ENCODE peak calls at places on chromosomes 13 and 19, in five cellular contexts. S, I, R, Q and J are unnamed samples.

GRCh38 chr19:16791942-16792341 is 37.3 kb upstream of the SIN3B start:
- DNase-seq in S (no peak), Q (no peak), I (no peak), R (no peak), J (no peak)

GRCh38 chr19:16628984-16629691 is 1.1 kb upstream of the MED26 start:
- DNase-seq in Q (no peak), R (peak; percentile 77), S (no peak), I (no peak), J (no peak)

GRCh38 chr13:47334173-47334572 is 437.3 kb upstream of the HTR2A start:
- DNase-seq in S (no peak), I (no peak), R (no peak), Q (peak; percentile 61), J (no peak)

GRCh38 chr19:4416268-4416667 is 13.8 kb downstream of the CHAF1A start:
- DNase-seq in S (peak; percentile 63), I (no peak), Q (no peak), R (no peak), J (no peak)

GRCh38 chr19:17584132-17584531 is 28.7 kb downstream of the COLGALT1 start:
- DNase-seq in R (no peak), Q (no peak), I (no peak), S (no peak), J (no peak)

GRCh38 chr13:64810701-64811258 is 2419.4 kb downstream of the PCDH9 start:
- DNase-seq in Q (peak; percentile 62), I (no peak), S (no peak), R (no peak), J (no peak)

GRCh38 chr13:106373989-106374572 is 161.4 kb downstream of the EFNB2 start:
- DNase-seq in I (no peak), Q (no peak), R (no peak), S (no peak), J (no peak)

GRCh38 chr19:18415177-18415867 is 3.9 kb upstream of the SSBP4 start:
- DNase-seq in R (peak; percentile 55), I (peak; percentile 77), Q (no peak), S (no peak), J (no peak)

GRCh38 chr19:42113641-42114348 is 18.5 kb downstream of the POU2F2 start:
- DNase-seq in S (no peak), Q (peak; percentile 92), I (no peak), R (no peak), J (no peak)

GRCh38 chr13:82330499-82330898 is 1551.8 kb downstream of the SLITRK1 start:
- DNase-seq in R (no peak), Q (peak; percentile 59), S (no peak), I (no peak), J (no peak)

GRCh38 chr19:1274081-1274851 is 1.1 kb upstream of the FAM174C start:
- DNase-seq in S (no peak), R (no peak), I (no peak), Q (no peak), J (no peak)

GRCh38 chr19:13633109-13633508 is 126.8 kb upstream of the CACNA1A start:
- DNase-seq in S (no peak), R (peak; percentile 89), Q (peak; percentile 58), I (no peak), J (no peak)

GRCh38 chr19:53977991-53978731 is 13.3 kb upstream of the CACNG6 start:
- DNase-seq in R (no peak), I (peak; percentile 72), S (no peak), Q (peak; percentile 44), J (peak; percentile 3)

GRCh38 chr19:35433448-35433847 is 14.6 kb upstream of the FFAR2 start:
- DNase-seq in R (no peak), Q (no peak), I (no peak), S (no peak), J (no peak)

GRCh38 chr19:35439921-35440320 is 8.1 kb upstream of the FFAR2 start:
- DNase-seq in R (no peak), S (no peak), Q (no peak), I (no peak), J (no peak)

GRCh38 chr19:35438527-35438926 is 9.5 kb upstream of the FFAR2 start:
- DNase-seq in Q (no peak), R (no peak), S (no peak), I (no peak), J (no peak)

GRCh38 chr19:35436477-35437141 is 11.4 kb upstream of the FFAR2 start:
- DNase-seq in R (peak; percentile 55), I (no peak), Q (peak; percentile 47), S (no peak), J (no peak)

GRCh38 chr19:35437152-35437951 is 10.7 kb upstream of the FFAR2 start:
- DNase-seq in S (no peak), I (no peak), Q (no peak), R (peak; percentile 42), J (no peak)
- H3K4me3 ChIP-seq in S (no peak overlapping the region), I (peak overlapping the region; percentile 20), Q (peak overlapping the region; percentile 27), R (no peak overlapping the region), J (no peak overlapping the region)

GRCh38 chr19:2984196-2984490 is 6.8 kb downstream of the TLE6 start:
- DNase-seq in I (no peak), Q (no peak), S (no peak), R (no peak), J (peak; percentile 70)

GRCh38 chr19:2983351-2984195 is 6.2 kb downstream of the TLE6 start:
- DNase-seq in R (peak; percentile 36), S (no peak), Q (peak; percentile 44), I (peak; percentile 75), J (no peak)

GRCh38 chr19:2982983-2983350 is 5.6 kb downstream of the TLE6 start:
- DNase-seq in S (no peak), R (peak; percentile 68), I (peak; percentile 91), Q (peak; percentile 6), J (peak; percentile 92)

GRCh38 chr19:2981898-2982297 is 4.5 kb downstream of the TLE6 start:
- DNase-seq in S (no peak), R (no peak), Q (no peak), I (no peak), J (no peak)

GRCh38 chr19:2982556-2982955 is 5.2 kb downstream of the TLE6 start:
- DNase-seq in S (no peak), I (no peak), R (no peak), Q (no peak), J (no peak)
- H3K4me1 ChIP-seq in S (peaks cover 10% of the 10 kb centered on the region), I (peaks cover 28% of the 10 kb centered on the region), R (no peaks in the 10 kb centered on the region), Q (no peaks in the 10 kb centered on the region), J (peaks cover 19% of the 10 kb centered on the region)

DNA sequence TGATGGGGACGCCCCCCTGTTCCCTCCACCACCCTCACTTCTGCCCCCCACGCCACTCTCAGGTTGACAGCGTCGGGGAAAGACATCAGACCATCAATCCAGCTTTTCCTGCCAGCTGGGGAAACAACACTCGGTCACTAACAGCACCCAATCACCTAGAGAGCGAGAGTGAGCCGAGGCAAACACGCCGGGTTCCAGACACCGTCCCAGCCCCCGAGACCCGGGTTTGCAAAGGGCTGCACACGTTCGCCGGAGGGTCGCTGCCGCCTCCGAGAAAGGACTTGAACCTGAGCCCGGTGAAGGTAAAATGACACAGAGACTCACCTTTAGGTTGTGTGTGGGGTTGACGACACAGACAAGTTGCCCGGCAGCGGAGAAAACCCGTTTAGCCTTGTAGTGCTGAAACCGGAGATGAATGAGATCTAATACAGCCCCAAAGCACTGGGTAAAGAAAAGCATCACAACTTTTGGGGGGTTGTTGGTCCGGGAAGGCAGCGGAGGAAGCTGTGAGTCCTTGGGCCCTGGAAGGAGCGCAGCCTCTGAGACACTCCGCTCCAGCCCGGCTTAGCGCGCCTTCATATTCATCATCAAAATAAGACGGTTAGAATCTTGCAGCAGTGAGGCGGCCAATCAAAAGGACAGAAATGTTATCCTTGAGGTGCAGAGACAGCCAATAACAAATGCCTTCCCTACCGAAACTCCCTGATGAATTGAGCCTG is at the start of gene SIAH3:
- DNase-seq in I (no peak), S (no peak), R (no peak), Q (no peak), J (no peak)
- H3K4me3 ChIP-seq in I (peak within 1 kb of the TSS; percentile 48), S (no peak within 1 kb of the TSS), R (peak within 1 kb of the TSS; percentile 19), Q (no peak within 1 kb of the TSS), J (peak within 1 kb of the TSS; percentile 56)

DNA sequence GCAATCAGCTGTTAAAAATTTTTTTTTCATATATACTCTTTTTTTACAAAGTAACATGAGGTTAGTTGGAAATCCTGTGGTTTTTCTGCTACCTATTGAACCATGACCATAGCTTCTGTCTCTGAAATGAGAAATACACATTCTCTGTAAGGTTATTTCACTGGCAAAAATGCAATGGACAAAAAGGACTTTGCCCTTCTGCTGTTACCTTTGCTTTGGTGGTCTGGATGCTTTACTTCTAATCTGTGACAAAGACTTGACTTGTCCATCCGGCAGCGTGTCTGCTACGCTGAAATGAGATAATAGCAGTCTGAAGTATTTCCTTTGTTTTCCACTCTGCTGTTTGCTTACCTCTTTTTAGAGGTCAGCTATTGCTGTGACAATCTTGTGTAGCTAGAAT is 412.8 kb downstream of the SLITRK6 start:
- DNase-seq in S (no peak), I (no peak), Q (no peak), R (no peak), J (no peak)
- H3K4me1 ChIP-seq in S (peaks cover 10% of the 10 kb centered on the region), I (no peaks in the 10 kb centered on the region), Q (peaks cover 3% of the 10 kb centered on the region), R (no peaks in the 10 kb centered on the region), J (no peaks in the 10 kb centered on the region)

DNA sequence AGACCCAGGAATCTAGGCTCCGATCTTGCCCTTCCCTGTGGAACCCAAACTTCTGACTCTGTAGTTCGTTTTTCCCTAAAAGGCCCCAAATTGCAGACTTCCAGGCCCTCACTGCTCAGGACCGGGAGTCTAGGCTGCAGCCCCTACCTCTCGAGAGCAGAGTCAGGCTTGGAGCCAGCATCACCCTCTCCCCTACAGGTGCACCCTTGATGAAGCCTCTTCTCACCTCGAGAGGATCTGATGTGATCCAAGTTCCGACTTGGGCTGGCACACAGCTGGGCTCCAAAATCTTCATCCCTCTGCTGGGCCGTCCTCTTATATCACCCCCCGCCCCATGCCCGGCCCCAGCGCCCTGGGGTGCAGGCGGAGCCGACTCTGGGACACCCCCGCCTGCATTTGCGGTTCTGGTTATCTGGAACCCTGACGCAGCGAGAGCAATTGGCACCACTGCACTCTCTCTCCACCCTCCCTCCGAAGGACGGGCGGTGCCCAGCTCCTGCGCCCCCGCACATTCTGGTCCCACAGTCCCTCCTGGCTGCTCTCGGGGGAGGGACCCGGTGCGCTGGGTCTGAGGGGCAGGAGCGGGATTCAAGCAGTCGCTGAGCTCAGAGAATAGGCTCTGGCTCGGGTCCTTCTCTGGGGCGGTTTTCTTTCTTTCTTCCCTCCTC is at the start of gene KLK7:
- DNase-seq in Q (no peak), R (no peak), I (no peak), S (no peak), J (no peak)
- H3K4me3 ChIP-seq in Q (peak within 1 kb of the TSS; percentile 16), R (no peak within 1 kb of the TSS), I (no peak within 1 kb of the TSS), S (no peak within 1 kb of the TSS), J (no peak within 1 kb of the TSS)